ENCODE peak calls at places on chromosome 17, in seven cellular contexts. E, C, T, M, Y, F and R are unnamed samples.
A peak's percentile ranks its signal among the peaks of the same experiment; 100 is the strongest.

GRCh38 chr17:6701719-6702118 is 11.4 kb downstream of the SLC13A5 start:
- DNase-seq in E (peak; percentile 73), C (peak; percentile 54), T (peak; percentile 30), M (peak; percentile 64), Y (peak; percentile 13), F (peak; percentile 38), R (peak; percentile 93)

GRCh38 chr17:57669671-57670529 is 75.2 kb downstream of the CCDC182 start:
- DNase-seq in E (peak; percentile 60), C (no peak), T (no peak), M (no peak), Y (no peak), F (no peak), R (no peak)

GRCh38 chr17:80384078-80384960 is 30.6 kb upstream of the ENDOV start:
- DNase-seq in E (no peak), C (no peak), T (no peak), M (no peak), Y (no peak), F (no peak), R (peak; percentile 34)

GRCh38 chr17:17356149-17356930 is 53.2 kb downstream of the NT5M start:
- DNase-seq in E (peak; percentile 90), C (peak; percentile 81), T (peak; percentile 76), M (peak; percentile 90), Y (peak; percentile 86), F (peak; percentile 63), R (peak; percentile 96)

GRCh38 chr17:77592503-77592902 is 366.0 kb upstream of the TNRC6C start:
- DNase-seq in E (peak; percentile 82), C (no peak), T (no peak), M (no peak), Y (no peak), F (no peak), R (no peak)

GRCh38 chr17:17783825-17784598 is 52.8 kb downstream of the SREBF1 start:
- DNase-seq in E (no peak), C (no peak), T (peak; percentile 48), M (peak; percentile 63), Y (no peak), F (no peak), R (no peak)

GRCh38 chr17:81254955-81255717 is 16.0 kb downstream of the NDUFAF8 start:
- DNase-seq in E (no peak), C (peak; percentile 91), T (no peak), M (peak; percentile 83), Y (peak; percentile 22), F (no peak), R (peak; percentile 95)

GRCh38 chr17:12180644-12181261 is 160.1 kb downstream of the MAP2K4 start:
- DNase-seq in E (peak; percentile 39), C (peak; percentile 53), T (peak; percentile 10), M (peak; percentile 69), Y (peak; percentile 16), F (peak; percentile 8), R (peak; percentile 68)

GRCh38 chr17:72445055-72445991 is 324.5 kb downstream of the SOX9 start:
- DNase-seq in E (no peak), C (no peak), T (no peak), M (no peak), Y (no peak), F (no peak), R (peak; percentile 42)

GRCh38 chr17:73118876-73119485 is 26.5 kb upstream of the SLC39A11 start:
- DNase-seq in E (peak; percentile 82), C (no peak), T (no peak), M (no peak), Y (no peak), F (no peak), R (no peak)

GRCh38 chr17:79676796-79677195 is 53.9 kb upstream of the ENPP7 start:
- DNase-seq in E (no peak), C (no peak), T (no peak), M (no peak), Y (no peak), F (no peak), R (peak; percentile 26)

GRCh38 chr17:3951003-3951402 is 13.2 kb downstream of the ATP2A3 start:
- DNase-seq in E (no peak), C (no peak), T (no peak), M (no peak), Y (no peak), F (no peak), R (no peak)

GRCh38 chr17:71464241-71464640 is 656.6 kb upstream of the SOX9 start:
- DNase-seq in E (no peak), C (no peak), T (no peak), M (no peak), Y (no peak), F (no peak), R (no peak)

GRCh38 chr17:79752175-79752574 is 21.4 kb downstream of the ENPP7 start:
- DNase-seq in E (no peak), C (no peak), T (no peak), M (no peak), Y (no peak), F (peak; percentile 29), R (peak; percentile 67)

GRCh38 chr17:47987240-47987835 is 16.4 kb downstream of the CDK5RAP3 start:
- DNase-seq in E (peak; percentile 87), C (no peak), T (no peak), M (peak; percentile 44), Y (no peak), F (no peak), R (peak; percentile 87)

GRCh38 chr17:77733576-77734296 is 224.8 kb upstream of the TNRC6C start:
- DNase-seq in E (no peak), C (no peak), T (no peak), M (no peak), Y (no peak), F (no peak), R (no peak)

GRCh38 chr17:1762233-1762905 is 509 bp downstream of the SERPINF1 start:
- DNase-seq in E (peak; percentile 67), C (no peak), T (no peak), M (peak; percentile 54), Y (no peak), F (no peak), R (peak; percentile 86)

GRCh38 chr17:74389094-74389753 is 21.9 kb downstream of the GPR142 start:
- DNase-seq in E (no peak), C (no peak), T (no peak), M (no peak), Y (no peak), F (no peak), R (no peak)

GRCh38 chr17:75810216-75810615 is 25.6 kb downstream of the UNK start:
- DNase-seq in E (no peak), C (no peak), T (no peak), M (no peak), Y (no peak), F (no peak), R (peak; percentile 27)

GRCh38 chr17:49841548-49841947 is 6.3 kb downstream of the TAC4 start:
- DNase-seq in E (no peak), C (no peak), T (no peak), M (no peak), Y (no peak), F (no peak), R (peak; percentile 11)

GRCh38 chr17:74369221-74369620 is 1.9 kb downstream of the GPR142 start:
- DNase-seq in E (no peak), C (no peak), T (peak; percentile 51), M (no peak), Y (no peak), F (peak; percentile 58), R (peak; percentile 32)

GRCh38 chr17:57993471-57994365 is 5.7 kb upstream of the VEZF1 start:
- DNase-seq in E (no peak), C (no peak), T (no peak), M (no peak), Y (no peak), F (no peak), R (no peak)

GRCh38 chr17:68777243-68777855 is 176.2 kb upstream of the FAM20A start:
- DNase-seq in E (peak; percentile 48), C (peak; percentile 58), T (peak; percentile 39), M (peak; percentile 77), Y (peak; percentile 40), F (no peak), R (peak; percentile 53)